ENCODE peak calls at places on chromosomes 13 and 19, in ten cellular contexts. One of them, this sample, is unnamed.

GRCh38 chr19:33345163-33345562 is 28.3 kb upstream of the CEBPG start:
- DNase-seq in NCI-H774: no peak
- DNase-seq in chondrocyte: no peak
- DNase-seq in stimulated activated CD4-positive, alpha-beta T cell treated with anti-CD3 and anti-CD28 coated beads, Interleukin-12 subunit alpha, Interleukin-12 subunit beta, amount 100 ng/mL, for 48 hours: no peak
- DNase-seq in T-helper 2 cell: no peak
- DNase-seq in left cardiac atrium: no peak
- DNase-seq in NCI-H1417: no peak
- DNase-seq in HEK293T: no peak
- DNase-seq in GM13976: no peak
- DNase-seq in fibroblast of pulmonary artery: no peak
- DNase-seq in this sample: no peak

GRCh38 chr13:20227730-20228129 is 4.4 kb downstream of the GJB6 start:
- DNase-seq in NCI-H774: no peak
- DNase-seq in chondrocyte: no peak
- DNase-seq in stimulated activated CD4-positive, alpha-beta T cell treated with anti-CD3 and anti-CD28 coated beads, Interleukin-12 subunit alpha, Interleukin-12 subunit beta, amount 100 ng/mL, for 48 hours: no peak
- DNase-seq in T-helper 2 cell: no peak
- DNase-seq in left cardiac atrium: no peak
- DNase-seq in NCI-H1417: no peak
- DNase-seq in HEK293T: no peak
- DNase-seq in GM13976: no peak
- DNase-seq in fibroblast of pulmonary artery: no peak
- DNase-seq in this sample: no peak

GRCh38 chr19:4304509-4305252 is at the start of gene FSD1:
- DNase-seq in NCI-H774: peak; percentile 29
- DNase-seq in chondrocyte: no peak
- DNase-seq in stimulated activated CD4-positive, alpha-beta T cell treated with anti-CD3 and anti-CD28 coated beads, Interleukin-12 subunit alpha, Interleukin-12 subunit beta, amount 100 ng/mL, for 48 hours: peak; percentile 78
- DNase-seq in T-helper 2 cell: peak; percentile 32
- DNase-seq in left cardiac atrium: no peak
- DNase-seq in NCI-H1417: peak; percentile 86
- DNase-seq in HEK293T: peak; percentile 98
- DNase-seq in GM13976: peak; percentile 99
- DNase-seq in fibroblast of pulmonary artery: peak; percentile 61
- DNase-seq in this sample: peak; percentile 28

GRCh38 chr19:510606-511100 is 3.4 kb downstream of the TPGS1 start:
- DNase-seq in NCI-H774: peak; percentile 86
- DNase-seq in chondrocyte: peak; percentile 93
- DNase-seq in stimulated activated CD4-positive, alpha-beta T cell treated with anti-CD3 and anti-CD28 coated beads, Interleukin-12 subunit alpha, Interleukin-12 subunit beta, amount 100 ng/mL, for 48 hours: peak; percentile 93
- DNase-seq in T-helper 2 cell: peak; percentile 86
- DNase-seq in left cardiac atrium: peak; percentile 84
- DNase-seq in NCI-H1417: peak; percentile 96
- DNase-seq in HEK293T: peak; percentile 82
- DNase-seq in GM13976: peak; percentile 91
- DNase-seq in fibroblast of pulmonary artery: peak; percentile 92
- DNase-seq in this sample: peak; percentile 93

GRCh38 chr13:76014618-76015315 is 378.6 kb downstream of the LMO7 start:
- DNase-seq in NCI-H774: no peak
- DNase-seq in chondrocyte: no peak
- DNase-seq in stimulated activated CD4-positive, alpha-beta T cell treated with anti-CD3 and anti-CD28 coated beads, Interleukin-12 subunit alpha, Interleukin-12 subunit beta, amount 100 ng/mL, for 48 hours: no peak
- DNase-seq in T-helper 2 cell: no peak
- DNase-seq in left cardiac atrium: no peak
- DNase-seq in NCI-H1417: no peak
- DNase-seq in HEK293T: no peak
- DNase-seq in GM13976: no peak
- DNase-seq in fibroblast of pulmonary artery: peak; percentile 30
- DNase-seq in this sample: peak; percentile 60

GRCh38 chr13:29954082-29955043 is 103.9 kb upstream of the UBL3 start:
- DNase-seq in NCI-H774: no peak
- DNase-seq in chondrocyte: no peak
- DNase-seq in stimulated activated CD4-positive, alpha-beta T cell treated with anti-CD3 and anti-CD28 coated beads, Interleukin-12 subunit alpha, Interleukin-12 subunit beta, amount 100 ng/mL, for 48 hours: no peak
- DNase-seq in T-helper 2 cell: peak; percentile 18
- DNase-seq in left cardiac atrium: no peak
- DNase-seq in NCI-H1417: no peak
- DNase-seq in HEK293T: no peak
- DNase-seq in GM13976: no peak
- DNase-seq in fibroblast of pulmonary artery: no peak
- DNase-seq in this sample: no peak

GRCh38 chr19:2059422-2060201 is 8.6 kb upstream of the MKNK2 start:
- DNase-seq in NCI-H774: peak; percentile 23
- DNase-seq in chondrocyte: no peak
- DNase-seq in stimulated activated CD4-positive, alpha-beta T cell treated with anti-CD3 and anti-CD28 coated beads, Interleukin-12 subunit alpha, Interleukin-12 subunit beta, amount 100 ng/mL, for 48 hours: no peak
- DNase-seq in T-helper 2 cell: no peak
- DNase-seq in left cardiac atrium: peak; percentile 71
- DNase-seq in NCI-H1417: peak; percentile 49
- DNase-seq in HEK293T: no peak
- DNase-seq in GM13976: no peak
- DNase-seq in fibroblast of pulmonary artery: peak; percentile 58
- DNase-seq in this sample: peak; percentile 91

GRCh38 chr13:112651306-112651705 is 38.5 kb upstream of the ATP11A start:
- DNase-seq in NCI-H774: no peak
- DNase-seq in chondrocyte: no peak
- DNase-seq in stimulated activated CD4-positive, alpha-beta T cell treated with anti-CD3 and anti-CD28 coated beads, Interleukin-12 subunit alpha, Interleukin-12 subunit beta, amount 100 ng/mL, for 48 hours: no peak
- DNase-seq in T-helper 2 cell: no peak
- DNase-seq in left cardiac atrium: no peak
- DNase-seq in NCI-H1417: no peak
- DNase-seq in HEK293T: no peak
- DNase-seq in GM13976: no peak
- DNase-seq in fibroblast of pulmonary artery: peak; percentile 79
- DNase-seq in this sample: no peak

GRCh38 chr13:50291611-50292010 is 276.4 kb downstream of the KCNRG start:
- DNase-seq in NCI-H774: no peak
- DNase-seq in chondrocyte: no peak
- DNase-seq in stimulated activated CD4-positive, alpha-beta T cell treated with anti-CD3 and anti-CD28 coated beads, Interleukin-12 subunit alpha, Interleukin-12 subunit beta, amount 100 ng/mL, for 48 hours: no peak
- DNase-seq in T-helper 2 cell: no peak
- DNase-seq in left cardiac atrium: no peak
- DNase-seq in NCI-H1417: no peak
- DNase-seq in HEK293T: no peak
- DNase-seq in GM13976: no peak
- DNase-seq in fibroblast of pulmonary artery: peak; percentile 18
- DNase-seq in this sample: no peak

GRCh38 chr19:44846455-44847143 is 502 bp downstream of the NECTIN2 start:
- DNase-seq in NCI-H774: no peak
- DNase-seq in chondrocyte: no peak
- DNase-seq in stimulated activated CD4-positive, alpha-beta T cell treated with anti-CD3 and anti-CD28 coated beads, Interleukin-12 subunit alpha, Interleukin-12 subunit beta, amount 100 ng/mL, for 48 hours: no peak
- DNase-seq in T-helper 2 cell: no peak
- DNase-seq in left cardiac atrium: peak; percentile 56
- DNase-seq in NCI-H1417: peak; percentile 13
- DNase-seq in HEK293T: no peak
- DNase-seq in GM13976: no peak
- DNase-seq in fibroblast of pulmonary artery: peak; percentile 35
- DNase-seq in this sample: peak; percentile 43

GRCh38 chr19:46537136-46538097 is 41.8 kb upstream of the PNMA8B start:
- DNase-seq in NCI-H774: no peak
- DNase-seq in chondrocyte: peak; percentile 53
- DNase-seq in stimulated activated CD4-positive, alpha-beta T cell treated with anti-CD3 and anti-CD28 coated beads, Interleukin-12 subunit alpha, Interleukin-12 subunit beta, amount 100 ng/mL, for 48 hours: peak; percentile 57
- DNase-seq in T-helper 2 cell: peak; percentile 52
- DNase-seq in left cardiac atrium: peak; percentile 59
- DNase-seq in NCI-H1417: no peak
- DNase-seq in HEK293T: peak; percentile 75
- DNase-seq in GM13976: peak; percentile 60
- DNase-seq in fibroblast of pulmonary artery: peak; percentile 61
- DNase-seq in this sample: peak; percentile 51

GRCh38 chr13:103030776-103031175 is 35.4 kb downstream of the SLC10A2 start:
- DNase-seq in NCI-H774: no peak
- DNase-seq in chondrocyte: no peak
- DNase-seq in stimulated activated CD4-positive, alpha-beta T cell treated with anti-CD3 and anti-CD28 coated beads, Interleukin-12 subunit alpha, Interleukin-12 subunit beta, amount 100 ng/mL, for 48 hours: no peak
- DNase-seq in T-helper 2 cell: no peak
- DNase-seq in left cardiac atrium: no peak
- DNase-seq in NCI-H1417: no peak
- DNase-seq in HEK293T: no peak
- DNase-seq in GM13976: peak; percentile 28
- DNase-seq in fibroblast of pulmonary artery: no peak
- DNase-seq in this sample: no peak

GRCh38 chr13:79538757-79539156 is 57.8 kb downstream of the NDFIP2 start:
- DNase-seq in NCI-H774: no peak
- DNase-seq in chondrocyte: no peak
- DNase-seq in stimulated activated CD4-positive, alpha-beta T cell treated with anti-CD3 and anti-CD28 coated beads, Interleukin-12 subunit alpha, Interleukin-12 subunit beta, amount 100 ng/mL, for 48 hours: no peak
- DNase-seq in T-helper 2 cell: no peak
- DNase-seq in left cardiac atrium: no peak
- DNase-seq in NCI-H1417: no peak
- DNase-seq in HEK293T: no peak
- DNase-seq in GM13976: no peak
- DNase-seq in fibroblast of pulmonary artery: no peak
- DNase-seq in this sample: no peak

GRCh38 chr13:113445791-113446487 is 7.3 kb downstream of the ADPRHL1 start:
- DNase-seq in NCI-H774: no peak
- DNase-seq in chondrocyte: no peak
- DNase-seq in stimulated activated CD4-positive, alpha-beta T cell treated with anti-CD3 and anti-CD28 coated beads, Interleukin-12 subunit alpha, Interleukin-12 subunit beta, amount 100 ng/mL, for 48 hours: no peak
- DNase-seq in T-helper 2 cell: no peak
- DNase-seq in left cardiac atrium: no peak
- DNase-seq in NCI-H1417: peak; percentile 40
- DNase-seq in HEK293T: no peak
- DNase-seq in GM13976: peak; percentile 60
- DNase-seq in fibroblast of pulmonary artery: no peak
- DNase-seq in this sample: no peak

GRCh38 chr13:20342326-20342725 is 110.2 kb upstream of the GJB6 start:
- DNase-seq in NCI-H774: no peak
- DNase-seq in chondrocyte: no peak
- DNase-seq in stimulated activated CD4-positive, alpha-beta T cell treated with anti-CD3 and anti-CD28 coated beads, Interleukin-12 subunit alpha, Interleukin-12 subunit beta, amount 100 ng/mL, for 48 hours: no peak
- DNase-seq in T-helper 2 cell: no peak
- DNase-seq in left cardiac atrium: no peak
- DNase-seq in NCI-H1417: no peak
- DNase-seq in HEK293T: no peak
- DNase-seq in GM13976: no peak
- DNase-seq in fibroblast of pulmonary artery: no peak
- DNase-seq in this sample: no peak

GRCh38 chr13:95341441-95341840 is 40.2 kb upstream of the ABCC4 start:
- DNase-seq in NCI-H774: no peak
- DNase-seq in chondrocyte: no peak
- DNase-seq in stimulated activated CD4-positive, alpha-beta T cell treated with anti-CD3 and anti-CD28 coated beads, Interleukin-12 subunit alpha, Interleukin-12 subunit beta, amount 100 ng/mL, for 48 hours: no peak
- DNase-seq in T-helper 2 cell: no peak
- DNase-seq in left cardiac atrium: no peak
- DNase-seq in NCI-H1417: no peak
- DNase-seq in HEK293T: no peak
- DNase-seq in GM13976: no peak
- DNase-seq in fibroblast of pulmonary artery: no peak
- DNase-seq in this sample: no peak

GRCh38 chr19:3819989-3820388 is 33.8 kb upstream of the MATK start:
- DNase-seq in NCI-H774: no peak
- DNase-seq in chondrocyte: no peak
- DNase-seq in stimulated activated CD4-positive, alpha-beta T cell treated with anti-CD3 and anti-CD28 coated beads, Interleukin-12 subunit alpha, Interleukin-12 subunit beta, amount 100 ng/mL, for 48 hours: no peak
- DNase-seq in T-helper 2 cell: no peak
- DNase-seq in left cardiac atrium: no peak
- DNase-seq in NCI-H1417: no peak
- DNase-seq in HEK293T: no peak
- DNase-seq in GM13976: no peak
- DNase-seq in fibroblast of pulmonary artery: no peak
- DNase-seq in this sample: no peak

GRCh38 chr13:95217920-95218830 is 83.1 kb downstream of the ABCC4 start:
- DNase-seq in NCI-H774: no peak
- DNase-seq in chondrocyte: no peak
- DNase-seq in stimulated activated CD4-positive, alpha-beta T cell treated with anti-CD3 and anti-CD28 coated beads, Interleukin-12 subunit alpha, Interleukin-12 subunit beta, amount 100 ng/mL, for 48 hours: no peak
- DNase-seq in T-helper 2 cell: no peak
- DNase-seq in left cardiac atrium: no peak
- DNase-seq in NCI-H1417: no peak
- DNase-seq in HEK293T: no peak
- DNase-seq in GM13976: no peak
- DNase-seq in fibroblast of pulmonary artery: no peak
- DNase-seq in this sample: peak; percentile 23

GRCh38 chr13:94595006-94595942 is 678 bp downstream of the TGDS start:
- DNase-seq in NCI-H774: no peak
- DNase-seq in chondrocyte: no peak
- DNase-seq in stimulated activated CD4-positive, alpha-beta T cell treated with anti-CD3 and anti-CD28 coated beads, Interleukin-12 subunit alpha, Interleukin-12 subunit beta, amount 100 ng/mL, for 48 hours: peak; percentile 25
- DNase-seq in T-helper 2 cell: no peak
- DNase-seq in left cardiac atrium: no peak
- DNase-seq in NCI-H1417: peak; percentile 69
- DNase-seq in HEK293T: peak; percentile 68
- DNase-seq in GM13976: peak; percentile 42
- DNase-seq in fibroblast of pulmonary artery: peak; percentile 17
- DNase-seq in this sample: peak; percentile 53

GRCh38 chr19:11322269-11323024 is 17.0 kb downstream of the RAB3D start:
- DNase-seq in NCI-H774: no peak
- DNase-seq in chondrocyte: no peak
- DNase-seq in stimulated activated CD4-positive, alpha-beta T cell treated with anti-CD3 and anti-CD28 coated beads, Interleukin-12 subunit alpha, Interleukin-12 subunit beta, amount 100 ng/mL, for 48 hours: no peak
- DNase-seq in T-helper 2 cell: no peak
- DNase-seq in left cardiac atrium: no peak
- DNase-seq in NCI-H1417: no peak
- DNase-seq in HEK293T: no peak
- DNase-seq in GM13976: peak; percentile 32
- DNase-seq in fibroblast of pulmonary artery: no peak
- DNase-seq in this sample: peak; percentile 57

GRCh38 chr19:43525836-43526771 is 897 bp downstream of the ETHE1 start:
- DNase-seq in NCI-H774: no peak
- DNase-seq in chondrocyte: peak; percentile 85
- DNase-seq in stimulated activated CD4-positive, alpha-beta T cell treated with anti-CD3 and anti-CD28 coated beads, Interleukin-12 subunit alpha, Interleukin-12 subunit beta, amount 100 ng/mL, for 48 hours: no peak
- DNase-seq in T-helper 2 cell: no peak
- DNase-seq in left cardiac atrium: peak; percentile 39
- DNase-seq in NCI-H1417: no peak
- DNase-seq in HEK293T: no peak
- DNase-seq in GM13976: no peak
- DNase-seq in fibroblast of pulmonary artery: no peak
- DNase-seq in this sample: peak; percentile 44

GRCh38 chr13:55613429-55614187 is 1527.1 kb upstream of the PRR20A start:
- DNase-seq in NCI-H774: no peak
- DNase-seq in chondrocyte: no peak
- DNase-seq in stimulated activated CD4-positive, alpha-beta T cell treated with anti-CD3 and anti-CD28 coated beads, Interleukin-12 subunit alpha, Interleukin-12 subunit beta, amount 100 ng/mL, for 48 hours: no peak
- DNase-seq in T-helper 2 cell: no peak
- DNase-seq in left cardiac atrium: no peak
- DNase-seq in NCI-H1417: no peak
- DNase-seq in HEK293T: no peak
- DNase-seq in GM13976: no peak
- DNase-seq in fibroblast of pulmonary artery: no peak
- DNase-seq in this sample: no peak

GRCh38 chr19:5246554-5247155 is 94.0 kb downstream of the PTPRS start:
- DNase-seq in NCI-H774: no peak
- DNase-seq in chondrocyte: no peak
- DNase-seq in stimulated activated CD4-positive, alpha-beta T cell treated with anti-CD3 and anti-CD28 coated beads, Interleukin-12 subunit alpha, Interleukin-12 subunit beta, amount 100 ng/mL, for 48 hours: peak; percentile 25
- DNase-seq in T-helper 2 cell: no peak
- DNase-seq in left cardiac atrium: no peak
- DNase-seq in NCI-H1417: no peak
- DNase-seq in HEK293T: no peak
- DNase-seq in GM13976: peak; percentile 60
- DNase-seq in fibroblast of pulmonary artery: no peak
- DNase-seq in this sample: no peak

GRCh38 chr19:54096642-54097106 is 3.9 kb downstream of the OSCAR start:
- DNase-seq in NCI-H774: no peak
- DNase-seq in chondrocyte: peak; percentile 37
- DNase-seq in stimulated activated CD4-positive, alpha-beta T cell treated with anti-CD3 and anti-CD28 coated beads, Interleukin-12 subunit alpha, Interleukin-12 subunit beta, amount 100 ng/mL, for 48 hours: no peak
- DNase-seq in T-helper 2 cell: no peak
- DNase-seq in left cardiac atrium: no peak
- DNase-seq in NCI-H1417: no peak
- DNase-seq in HEK293T: no peak
- DNase-seq in GM13976: no peak
- DNase-seq in fibroblast of pulmonary artery: peak; percentile 54
- DNase-seq in this sample: peak; percentile 47

GRCh38 chr19:18173572-18174294 is at the start of gene IFI30:
- DNase-seq in NCI-H774: peak; percentile 79
- DNase-seq in chondrocyte: no peak
- DNase-seq in stimulated activated CD4-positive, alpha-beta T cell treated with anti-CD3 and anti-CD28 coated beads, Interleukin-12 subunit alpha, Interleukin-12 subunit beta, amount 100 ng/mL, for 48 hours: peak; percentile 53
- DNase-seq in T-helper 2 cell: peak; percentile 50
- DNase-seq in left cardiac atrium: peak; percentile 77
- DNase-seq in NCI-H1417: peak; percentile 67
- DNase-seq in HEK293T: peak; percentile 68
- DNase-seq in GM13976: peak; percentile 90
- DNase-seq in fibroblast of pulmonary artery: peak; percentile 39
- DNase-seq in this sample: peak; percentile 69